ENCODE peak calls at places on chromosomes 1 and 21, in four cellular contexts. G, C, A and K are unnamed samples.

GRCh38 chr1:31891280-31891679 is 46.9 kb downstream of the PTP4A2 start:
- DNase-seq in C (no peak), G (no peak), A (peak; percentile 82), K (no peak)

GRCh38 chr1:64745986-64746940 is 1.4 kb downstream of the RAVER2 start:
- DNase-seq in C (no peak), A (no peak), G (no peak), K (no peak)

GRCh38 chr1:196027127-196027526 is 581.1 kb downstream of the KCNT2 start:
- DNase-seq in G (no peak), C (no peak), A (no peak), K (no peak)

GRCh38 chr1:190453550-190453949 is 24.1 kb downstream of the BRINP3 start:
- DNase-seq in C (no peak), A (no peak), G (no peak), K (no peak)

GRCh38 chr1:210428696-210429095 is 100.0 kb downstream of the HHAT start:
- DNase-seq in G (no peak), A (no peak), C (no peak), K (no peak)

GRCh38 chr1:14109276-14109635 is 409.3 kb downstream of the PRDM2 start:
- DNase-seq in G (no peak), A (no peak), C (no peak), K (no peak)

GRCh38 chr1:154198756-154199562 is 7.1 kb upstream of the TPM3 start:
- DNase-seq in C (peak; percentile 77), A (no peak), G (peak; percentile 71), K (no peak)

GRCh38 chr1:215754112-215754511 is 187.0 kb downstream of the KCTD3 start:
- DNase-seq in G (no peak), C (no peak), A (no peak), K (no peak)

GRCh38 chr1:29171089-29171488 is 10.6 kb downstream of the SRSF4 start:
- DNase-seq in G (no peak), A (peak; percentile 20), C (no peak), K (no peak)

GRCh38 chr1:182460550-182460951 is 10.6 kb downstream of the RGSL1 start:
- DNase-seq in C (no peak), A (no peak), G (no peak), K (no peak)

GRCh38 chr1:94326329-94326728 is 88.9 kb upstream of the ARHGAP29 start:
- DNase-seq in C (no peak), A (no peak), G (no peak), K (no peak)

GRCh38 chr1:152251391-152251790 is 27.4 kb upstream of the HRNR start:
- DNase-seq in A (no peak), C (no peak), G (no peak), K (no peak)

GRCh38 chr1:66168919-66169725 is 364.8 kb upstream of the SGIP1 start:
- DNase-seq in A (no peak), G (no peak), C (no peak), K (peak; percentile 10)
- TF ChIP-seq REST in A (no peak), G (no peak), C (no peak), K (peak; percentile 8)

GRCh38 chr21:45443595-45444181 is 38.7 kb downstream of the COL18A1 start:
- DNase-seq in G (no peak), A (no peak), C (no peak), K (no peak)
- TF ChIP-seq ZNF274 in G (no peak), A (no peak), C (no peak), K (no peak)

DNA sequence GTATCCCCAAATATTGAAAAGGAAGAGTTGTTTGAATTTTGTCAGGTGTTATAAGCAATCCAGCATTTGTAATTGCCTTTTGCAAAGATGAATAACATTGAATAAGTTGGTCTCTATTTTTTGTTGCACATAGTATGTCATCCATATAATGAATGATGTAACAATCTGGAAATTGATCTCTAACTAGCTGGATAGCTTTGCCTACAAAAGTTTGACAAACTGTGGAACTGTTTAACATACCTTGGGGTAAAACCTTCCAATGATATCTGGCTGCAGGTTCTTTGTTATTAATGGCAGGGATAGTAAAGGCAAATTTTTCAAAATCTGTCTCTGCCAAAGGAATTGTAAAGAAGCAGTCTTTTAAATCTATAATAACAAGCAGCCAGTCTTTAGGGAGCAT is 7.6 kb downstream of the DAP3 start:
- DNase-seq in G (no peak), C (no peak), A (no peak), K (no peak)
- H3K4me1 ChIP-seq in G (peaks cover 83% of the 10 kb centered on the region), C (peaks cover 32% of the 10 kb centered on the region), A (no peaks in the 10 kb centered on the region), K (no peaks in the 10 kb centered on the region)

GRCh38 chr1:59342801-59343575 is 46.1 kb downstream of the FGGY start:
- DNase-seq in G (peak; percentile 40), C (no peak), A (no peak), K (no peak)
- TF ChIP-seq REST in G (no peak), C (no peak), A (no peak), K (no peak)